ENCODE peak calls at places on chromosomes 1 and 21, in ten cellular contexts. T is A673, Z is pancreas, H is neural progenitor cell, K is heart left ventricle, V is left lung, B is esophagus squamous epithelium, I is heart right ventricle, C is left ventricle myocardium inferior, J is gastrocnemius medialis. U is an unnamed sample. For H3K4me1, the result is how much of the 10 kb centered on the place peaks cover.

GRCh38 chr1:232557661-232558260 is 72.2 kb downstream of the SIPA1L2 start:
- DNase-seq in H (no peak), T (peak), I (no peak), C (no peak), B (no peak), V (no peak), J (no peak), K (no peak), Z (no peak), U (no peak)

GRCh38 chr1:37811027-37811655 is 3.1 kb upstream of the YRDC start:
- DNase-seq in V (peak), I (peak), J (peak), B (no peak), H (peak), Z (peak), T (peak), C (peak), K (peak), U (peak)

GRCh38 chr1:222461941-222462340 is 86.0 kb downstream of the HHIPL2 start:
- DNase-seq in T (no peak), V (no peak), K (no peak), J (no peak), B (no peak), C (no peak), I (no peak), H (no peak), Z (no peak), U (no peak)

GRCh38 chr1:229407206-229408026 is 26.5 kb downstream of the ACTA1 start:
- DNase-seq in K (no peak), V (no peak), I (no peak), B (no peak), Z (no peak), J (no peak), H (peak), C (no peak), T (no peak), U (peak)

GRCh38 chr1:121516279-121516967 is 331.6 kb downstream of the SRGAP2C start:
- DNase-seq in J (no peak), B (no peak), C (peak), I (peak), K (no peak), H (no peak), Z (no peak), T (no peak), V (peak), U (peak)

GRCh38 chr1:247111259-247111635 is 7.1 kb upstream of the ZNF669 start:
- DNase-seq in V (no peak), J (no peak), T (no peak), C (no peak), K (no peak), B (no peak), H (peak), I (no peak), Z (no peak), U (no peak)

GRCh38 chr1:58363639-58364038 is 182.9 kb downstream of the OMA1 start:
- DNase-seq in J (no peak), B (no peak), H (peak), K (no peak), I (no peak), T (peak), C (no peak), Z (no peak), V (no peak), U (no peak)

GRCh38 chr21:42761776-42762335 is 108.4 kb downstream of the PDE9A start:
- DNase-seq in H (no peak), C (no peak), I (no peak), J (no peak), V (no peak), T (no peak), B (no peak), K (no peak), Z (no peak), U (no peak)

GRCh38 chr1:94025383-94026340 is 95.3 kb downstream of the ABCA4 start:
- DNase-seq in I (peak), B (no peak), C (no peak), Z (no peak), T (peak), H (peak), J (no peak), V (no peak), K (no peak), U (no peak)

GRCh38 chr1:68319907-68320306 is 87.6 kb upstream of the WLS start:
- DNase-seq in H (peak), Z (no peak), V (no peak), J (no peak), T (no peak), C (no peak), I (no peak), B (no peak), K (no peak), U (no peak)

GRCh38 chr1:166671627-166672026 is 167.6 kb upstream of the POGK start:
- DNase-seq in Z (no peak), V (no peak), J (no peak), I (no peak), T (no peak), B (no peak), H (no peak), K (no peak), C (no peak), U (no peak)

GRCh38 chr1:231199868-231200267 is 38.0 kb downstream of the TRIM67 start:
- DNase-seq in J (no peak), I (no peak), Z (no peak), V (no peak), B (no peak), T (no peak), C (no peak), H (no peak), K (no peak), U (no peak)

GRCh38 chr1:80731241-80731894 is 1069.4 kb upstream of the ADGRL2 start:
- DNase-seq in H (no peak), B (no peak), K (no peak), T (no peak), Z (peak), V (peak), C (peak), J (no peak), I (no peak), U (no peak)

GRCh38 chr1:147225193-147225730 is at the start of gene FMO5:
- DNase-seq in I (peak), J (peak), Z (peak), C (peak), T (peak), H (peak), K (peak), V (peak), B (no peak), U (peak)

GRCh38 chr1:173393655-173393993 is 83.5 kb upstream of the PRDX6 start:
- DNase-seq in V (no peak), T (no peak), K (no peak), C (no peak), J (no peak), I (no peak), Z (no peak), H (no peak), B (no peak), U (no peak)

GRCh38 chr1:206713910-206714312 is 29.2 kb downstream of the MAPKAPK2 start:
- DNase-seq in B (no peak), K (no peak), T (no peak), C (no peak), H (no peak), I (no peak), V (no peak), J (no peak), Z (no peak), U (no peak)

GRCh38 chr1:198259336-198260109 is 102.7 kb downstream of the NEK7 start:
- DNase-seq in Z (no peak), C (no peak), H (no peak), J (no peak), B (no peak), I (no peak), K (no peak), V (no peak), T (no peak), U (no peak)

GRCh38 chr1:172134087-172134731 is 286.3 kb upstream of the C1orf105 start:
- DNase-seq in J (no peak), H (no peak), C (no peak), K (no peak), V (no peak), Z (no peak), T (no peak), I (no peak), B (no peak), U (no peak)

GRCh38 chr1:55040953-55041494 is 1.7 kb downstream of the PCSK9 start:
- DNase-seq in J (no peak), I (no peak), K (no peak), T (no peak), V (no peak), H (no peak), Z (no peak), B (no peak), C (no peak), U (no peak)

GRCh38 chr1:226938903-226939438 is 1.1 kb upstream of the COQ8A start:
- DNase-seq in T (no peak), J (no peak), H (no peak), K (no peak), V (no peak), I (no peak), B (no peak), Z (no peak), C (no peak), U (no peak)

GRCh38 chr1:103107696-103108524 is at the start of gene COL11A1:
- DNase-seq in H (peak), K (no peak), C (no peak), I (no peak), V (no peak), B (no peak), J (no peak), Z (no peak), T (no peak), U (no peak)

GRCh38 chr21:36904093-36904666 is 62.3 kb downstream of the HLCS start:
- DNase-seq in J (no peak), V (no peak), I (no peak), K (no peak), C (no peak), B (no peak), T (no peak), Z (no peak), H (no peak), U (no peak)

GRCh38 chr21:44444286-44444931 is 10.9 kb upstream of the LRRC3 start:
- DNase-seq in H (peak), J (no peak), K (no peak), Z (no peak), C (peak), B (no peak), I (no peak), T (no peak), V (no peak), U (peak)
- TF ChIP-seq CTCF in H (peak), J (no peak), K (no peak), Z (no peak), C (no peak), B (no peak), I (no peak), T (peak), V (no peak), U (peak)

DNA sequence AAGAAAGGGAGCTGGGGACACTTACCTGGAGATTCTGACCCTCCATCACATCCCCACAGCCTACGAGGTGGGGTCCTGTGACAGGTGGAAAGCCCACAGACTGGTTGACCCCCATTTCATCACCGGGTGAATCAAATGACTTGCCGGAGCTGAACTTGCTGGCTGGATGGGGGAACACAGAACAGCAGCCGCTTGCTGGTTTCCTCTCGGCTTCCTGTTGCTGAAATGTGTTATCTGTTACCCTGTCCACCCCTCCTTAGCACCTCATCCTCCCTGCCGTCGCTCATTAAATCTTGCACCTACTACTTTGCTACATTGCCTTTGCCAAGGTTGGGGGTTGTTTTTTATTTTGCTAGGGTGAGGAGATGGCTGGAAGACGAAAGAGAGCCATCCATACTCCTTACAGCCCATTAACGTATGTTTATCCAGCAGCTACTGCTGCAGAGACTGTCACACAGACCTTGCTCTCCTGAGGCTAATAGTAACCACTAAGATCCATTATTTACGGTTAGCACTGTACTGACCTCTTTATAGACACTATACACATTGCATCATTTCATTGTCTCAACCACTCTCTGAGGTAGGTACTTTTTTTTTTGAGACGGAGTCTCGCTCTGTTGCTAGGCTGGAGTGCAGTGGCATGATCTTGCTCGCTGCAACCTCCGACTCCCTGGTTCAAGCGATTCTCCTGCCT is 7.0 kb downstream of the PAFAH2 start:
- DNase-seq in I (no peak), H (no peak), C (no peak), T (no peak), K (no peak), V (no peak), Z (no peak), B (no peak), J (no peak), U (no peak)
- H3K4me1 ChIP-seq in I (under half), H (under half), C (under half), T (under half), K (under half), V (under half), Z (under half), B (under half), J (half or more), U (under half)

GRCh38 chr1:203165800-203166161 is 9.8 kb downstream of the MYBPH start:
- DNase-seq in K (no peak), T (no peak), J (no peak), C (no peak), Z (no peak), V (no peak), I (no peak), B (no peak), H (no peak), U (no peak)

GRCh38 chr1:203165101-203165799 is 10.4 kb downstream of the MYBPH start:
- DNase-seq in I (no peak), H (no peak), K (no peak), V (no peak), B (no peak), J (no peak), C (no peak), T (no peak), Z (no peak), U (no peak)

GRCh38 chr1:203167026-203167912 is 8.4 kb downstream of the MYBPH start:
- DNase-seq in K (no peak), T (peak), Z (no peak), B (no peak), V (no peak), I (no peak), J (no peak), H (no peak), C (no peak), U (no peak)

GRCh38 chr1:203167913-203168200 is 7.8 kb downstream of the MYBPH start:
- DNase-seq in T (no peak), K (no peak), J (no peak), B (no peak), I (no peak), H (no peak), C (no peak), V (no peak), Z (no peak), U (no peak)

DNA sequence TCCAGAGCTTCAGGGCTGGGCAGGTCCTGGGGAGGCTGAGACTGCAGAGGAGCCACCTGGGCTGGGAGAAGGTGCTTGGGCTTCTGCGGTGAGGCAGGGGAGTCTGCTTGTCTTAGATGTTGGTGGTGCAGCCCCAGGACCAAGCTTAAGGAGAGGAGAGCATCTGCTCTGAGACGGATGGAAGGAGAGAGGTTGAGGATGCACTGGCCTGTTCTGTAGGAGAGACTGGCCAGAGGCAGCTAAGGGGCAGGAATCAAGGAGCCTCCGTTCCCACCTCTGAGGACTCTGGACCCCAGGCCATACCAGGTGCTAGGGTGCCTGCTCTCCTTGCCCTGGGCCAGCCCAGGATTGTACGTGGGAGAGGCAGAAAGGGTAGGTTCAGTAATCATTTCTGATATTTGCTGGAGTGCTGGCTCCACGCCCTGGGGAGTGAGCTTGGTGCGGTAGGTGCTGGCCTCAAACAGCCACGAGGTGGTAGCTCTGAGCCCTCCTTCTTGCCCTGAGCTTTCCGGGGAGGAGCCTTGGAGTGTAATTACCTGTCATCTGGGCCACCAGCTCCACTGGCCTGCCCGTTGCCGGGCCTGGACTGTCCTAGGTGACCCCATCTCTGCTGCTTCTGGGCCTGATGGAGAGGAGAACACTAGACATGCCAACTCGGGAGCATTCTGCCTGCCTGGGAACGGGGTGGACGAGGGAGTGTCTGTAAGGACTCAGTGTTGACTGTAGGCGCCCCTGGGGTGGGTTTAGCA is 9.3 kb downstream of the MYBPH start:
- DNase-seq in T (no peak), K (no peak), H (no peak), I (no peak), J (no peak), Z (peak), B (no peak), V (no peak), C (no peak), U (peak)
- TF ChIP-seq CTCF in T (no peak), K (no peak), H (peak), I (no peak), J (no peak), Z (no peak), B (peak), V (no peak), C (no peak), U (peak)

GRCh38 chr1:118753976-118754375 is 234.2 kb downstream of the TBX15 start:
- DNase-seq in H (no peak), Z (no peak), J (no peak), V (no peak), C (no peak), B (no peak), K (no peak), T (no peak), I (no peak), U (no peak)
- H3K4me1 ChIP-seq in H (under half), Z (under half), J (under half), V (under half), C (under half), B (under half), K (under half), T (under half), I (under half), U (under half)

GRCh38 chr1:100536031-100536430 is 1.9 kb upstream of the GPR88 start:
- DNase-seq in J (no peak), Z (no peak), B (no peak), V (no peak), I (no peak), C (no peak), T (no peak), K (no peak), H (no peak), U (no peak)

GRCh38 chr1:100535264-100535663 is 2.7 kb upstream of the GPR88 start:
- DNase-seq in K (no peak), Z (no peak), T (no peak), J (no peak), H (no peak), V (no peak), B (no peak), I (no peak), C (no peak), U (no peak)

GRCh38 chr1:100542264-100542663 is 4.3 kb downstream of the GPR88 start:
- DNase-seq in T (no peak), B (no peak), K (no peak), Z (no peak), C (no peak), H (no peak), V (no peak), J (no peak), I (no peak), U (no peak)

GRCh38 chr1:100539836-100540536 is 2.0 kb downstream of the GPR88 start:
- DNase-seq in I (no peak), C (peak), V (no peak), J (no peak), Z (no peak), B (no peak), K (no peak), T (peak), H (peak), U (peak)

DNA sequence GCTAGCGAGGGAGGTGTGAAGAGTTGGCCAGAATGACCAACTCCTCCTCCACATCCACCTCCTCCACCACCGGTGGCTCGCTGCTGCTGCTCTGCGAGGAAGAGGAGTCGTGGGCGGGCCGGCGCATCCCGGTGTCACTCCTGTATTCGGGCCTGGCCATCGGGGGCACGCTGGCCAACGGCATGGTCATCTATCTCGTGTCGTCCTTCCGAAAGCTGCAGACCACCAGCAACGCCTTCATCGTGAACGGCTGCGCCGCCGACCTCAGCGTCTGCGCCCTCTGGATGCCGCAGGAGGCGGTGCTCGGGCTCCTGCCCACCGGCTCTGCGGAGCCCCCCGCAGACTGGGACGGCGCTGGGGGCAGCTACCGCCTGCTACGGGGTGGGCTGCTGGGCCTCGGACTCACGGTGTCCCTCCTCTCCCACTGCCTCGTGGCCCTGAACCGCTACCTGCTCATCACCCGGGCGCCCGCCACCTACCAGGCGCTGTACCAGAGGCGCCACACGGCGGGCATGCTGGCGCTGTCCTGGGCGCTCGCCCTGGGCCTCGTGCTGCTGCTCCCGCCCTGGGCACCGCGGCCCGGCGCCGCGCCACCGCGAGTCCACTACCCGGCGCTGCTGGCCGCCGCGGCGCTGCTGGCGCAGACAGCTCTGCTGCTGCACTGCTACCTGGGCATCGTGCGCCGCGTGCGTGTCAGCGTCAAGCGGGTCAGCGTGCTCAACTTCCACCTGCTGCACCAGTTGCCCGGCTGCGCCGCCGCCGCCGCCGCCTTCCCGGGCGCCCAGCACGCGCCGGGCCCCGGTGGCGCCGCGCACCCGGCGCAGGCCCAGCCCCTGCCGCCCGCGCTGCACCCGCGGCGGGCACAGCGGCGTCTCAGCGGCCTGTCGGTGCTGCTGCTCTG is 1.2 kb downstream of the GPR88 start:
- DNase-seq in K (no peak), T (peak), Z (peak), I (no peak), B (no peak), V (no peak), H (peak), C (peak), J (no peak), U (peak)
- TF ChIP-seq CTCF in K (no peak), T (peak), Z (no peak), I (no peak), B (no peak), V (no peak), H (peak), C (peak), J (no peak), U (no peak)

GRCh38 chr1:21324368-21325137 is 34.3 kb upstream of the ECE1 start:
- DNase-seq in B (no peak), K (peak), Z (peak), C (peak), V (peak), H (no peak), I (peak), J (peak), T (peak), U (peak)
- H3K4me1 ChIP-seq in B (half or more), K (under half), Z (half or more), C (half or more), V (under half), H (half or more), I (half or more), J (half or more), T (half or more), U (half or more)

DNA sequence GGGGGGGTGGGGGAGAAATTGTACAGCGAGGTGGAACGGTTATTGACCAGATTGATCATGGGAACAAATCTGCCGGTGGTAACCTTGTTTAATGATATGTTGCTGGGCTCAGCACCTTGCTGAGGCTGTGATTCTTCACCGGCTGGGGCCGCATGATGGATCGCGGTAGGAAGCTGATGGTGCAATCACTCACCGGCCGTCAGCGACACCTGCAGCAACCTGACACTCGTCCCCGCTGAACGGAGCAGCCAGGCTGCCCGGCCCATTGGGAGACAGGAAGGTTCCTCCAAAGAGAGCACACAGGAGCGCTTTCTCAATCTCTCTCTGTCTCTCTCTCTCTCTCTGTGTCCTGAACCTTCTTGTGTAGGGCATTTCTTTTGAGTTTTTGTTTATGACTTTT is 128.5 kb upstream of the RRP15 start:
- DNase-seq in J (no peak), T (no peak), Z (no peak), C (peak), B (no peak), H (peak), K (no peak), V (no peak), I (no peak), U (peak)
- TF ChIP-seq CTCF in J (no peak), T (no peak), Z (no peak), C (no peak), B (no peak), H (peak), K (no peak), V (no peak), I (no peak), U (no peak)

GRCh38 chr1:183276386-183276785 is 90.3 kb downstream of the LAMC2 start:
- DNase-seq in J (no peak), Z (no peak), I (no peak), K (no peak), C (no peak), V (no peak), B (no peak), T (no peak), H (no peak), U (no peak)
- H3K4me1 ChIP-seq in J (under half), Z (under half), I (under half), K (under half), C (under half), V (under half), B (under half), T (under half), H (under half), U (under half)